ENCODE peak calls at places on chromosomes 6 and 20, in four cellular contexts. Y is prostate gland, S is body of pancreas, D is ovary. Q is an unnamed sample.

GRCh38 chr6:116812051-116812650 is 16.7 kb downstream of the GPRC6A start:
- DNase-seq in D (no peak), S (no peak), Y (no peak), Q (no peak)

GRCh38 chr6:17885079-17885478 is 102.4 kb downstream of the KIF13A start:
- DNase-seq in S (no peak), Y (no peak), D (no peak), Q (no peak)

GRCh38 chr6:56374841-56375369 is 127.5 kb upstream of the COL21A1 start:
- DNase-seq in Y (no peak), D (peak; percentile 48), S (no peak), Q (no peak)

GRCh38 chr6:45877970-45878590 is 137.6 kb downstream of the CLIC5 start:
- DNase-seq in S (no peak), Y (no peak), D (no peak), Q (no peak)

GRCh38 chr20:38180781-38181180 is 15.7 kb upstream of the TGM2 start:
- DNase-seq in S (no peak), Y (no peak), D (no peak), Q (no peak)

GRCh38 chr6:145673504-145673903 is 61.8 kb downstream of the EPM2A start:
- DNase-seq in D (no peak), S (no peak), Y (no peak), Q (no peak)

GRCh38 chr6:40792183-40792582 is 205.0 kb upstream of the LRFN2 start:
- DNase-seq in Y (no peak), D (no peak), S (no peak), Q (no peak)

GRCh38 chr6:113457156-113457555 is 400.0 kb upstream of the MARCKS start:
- DNase-seq in D (no peak), S (no peak), Y (no peak), Q (no peak)

GRCh38 chr20:23155141-23155590 is 69.0 kb upstream of the CD93 start:
- DNase-seq in S (no peak), D (no peak), Y (no peak), Q (no peak)

GRCh38 chr6:83403191-83403590 is 27.7 kb downstream of the ME1 start:
- DNase-seq in S (no peak), D (no peak), Y (no peak), Q (no peak)

GRCh38 chr6:133017581-133017980 is 203.2 kb downstream of the RPS12 start:
- DNase-seq in S (no peak), Y (no peak), D (no peak), Q (no peak)

GRCh38 chr6:142416179-142416578 is 114.4 kb downstream of the ADGRG6 start:
- DNase-seq in Y (no peak), S (no peak), D (no peak), Q (no peak)

GRCh38 chr6:45533394-45533793 is 155.7 kb upstream of the SUPT3H start:
- DNase-seq in Y (no peak), S (no peak), D (no peak), Q (no peak)

GRCh38 chr20:62168061-62168460 is 14.8 kb upstream of the MTG2 start:
- DNase-seq in D (no peak), Y (no peak), S (no peak), Q (no peak)

GRCh38 chr6:87172292-87172691 is 16.9 kb downstream of the ZNF292 start:
- DNase-seq in D (no peak), Y (no peak), S (no peak), Q (no peak)

GRCh38 chr6:5085638-5086293 is 625 bp downstream of the PPP1R3G start:
- DNase-seq in S (no peak), D (no peak), Y (no peak), Q (no peak)

GRCh38 chr6:156694679-156695078 is 82.5 kb upstream of the ARID1B start:
- DNase-seq in D (no peak), S (no peak), Y (no peak), Q (no peak)

GRCh38 chr6:7730852-7731251 is 5.0 kb downstream of the BMP6 start:
- DNase-seq in D (no peak), S (no peak), Y (no peak), Q (no peak)

GRCh38 chr20:13883425-13883824 is 98.6 kb downstream of the NDUFAF5 start:
- DNase-seq in S (no peak), Y (no peak), D (no peak), Q (no peak)

GRCh38 chr6:127190552-127190951 is 72.1 kb downstream of the RSPO3 start:
- DNase-seq in D (no peak), Y (no peak), S (no peak), Q (no peak)

GRCh38 chr6:67068781-67069180 is 1361.8 kb upstream of the EYS start:
- DNase-seq in Y (no peak), S (no peak), D (no peak), Q (no peak)

GRCh38 chr6:160260283-160261119 is 1.9 kb upstream of the SLC22A2 start:
- DNase-seq in Y (no peak), S (no peak), D (no peak), Q (no peak)

GRCh38 chr6:12279322-12280098 is 10.7 kb upstream of the EDN1 start:
- DNase-seq in Y (no peak), D (no peak), S (no peak), Q (no peak)

GRCh38 chr6:26065952-26066380 is 21.3 kb upstream of the HFE start:
- DNase-seq in Y (peak; percentile 72), S (peak; percentile 83), D (peak; percentile 38), Q (no peak)

GRCh38 chr6:104118274-104118673 is 741.4 kb downstream of the HACE1 start:
- DNase-seq in S (no peak), D (no peak), Y (no peak), Q (no peak)

GRCh38 chr20:57143173-57143572 is 123.3 kb downstream of the BMP7 start:
- DNase-seq in Y (no peak), S (no peak), D (no peak), Q (no peak)

GRCh38 chr6:126959765-126960164 is 158.7 kb upstream of the RSPO3 start:
- DNase-seq in D (no peak), S (no peak), Y (no peak), Q (no peak)

GRCh38 chr6:45983041-45983440 is 32.6 kb downstream of the CLIC5 start:
- DNase-seq in D (no peak), Y (no peak), S (no peak), Q (no peak)

GRCh38 chr6:32095338-32096086 is 13.6 kb downstream of the TNXB start:
- DNase-seq in D (no peak), S (no peak), Y (no peak), Q (no peak)

GRCh38 chr6:70668499-70668812 is 773 bp downstream of the SMAP1 start:
- DNase-seq in S (no peak), Y (no peak), D (no peak), Q (no peak)

GRCh38 chr6:53731906-53732636 is 62.7 kb upstream of the LRRC1 start:
- DNase-seq in Y (no peak), D (no peak), S (no peak), Q (no peak)

GRCh38 chr20:34316191-34316814 is 13.1 kb upstream of the AHCY start:
- DNase-seq in S (no peak), D (no peak), Y (no peak), Q (no peak)

GRCh38 chr6:156021746-156022396 is 566.2 kb upstream of the NOX3 start:
- DNase-seq in S (no peak), Y (no peak), D (no peak), Q (no peak)

GRCh38 chr6:43803783-43804549 is 34.0 kb downstream of the VEGFA start:
- DNase-seq in Y (no peak), D (no peak), S (peak; percentile 58), Q (no peak)
- H3K4me1 ChIP-seq in Y (no peaks in the 10 kb centered on the region), D (no peaks in the 10 kb centered on the region), S (peaks cover 96% of the 10 kb centered on the region), Q (no peaks in the 10 kb centered on the region)

DNA sequence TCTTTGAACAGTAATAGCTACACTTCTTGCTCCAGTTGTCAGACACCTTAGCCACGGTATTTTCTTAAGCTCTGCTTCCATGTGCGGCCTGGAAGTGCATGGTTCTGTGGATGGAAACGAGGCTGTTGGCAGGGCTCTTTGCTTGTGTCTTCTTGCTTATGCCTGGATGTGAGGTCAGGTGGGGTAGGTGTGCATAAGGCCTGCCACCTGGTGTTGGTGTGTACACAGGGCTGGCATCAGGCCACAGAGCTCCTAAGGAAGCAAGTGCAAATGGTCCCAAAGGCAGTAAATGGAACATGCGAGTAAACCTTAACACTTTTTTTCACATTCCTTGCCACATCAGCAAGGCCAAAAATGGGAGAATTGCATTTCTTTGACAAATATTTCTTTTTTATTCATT is 158.1 kb upstream of the GMDS start:
- DNase-seq in D (no peak), Y (no peak), S (no peak), Q (no peak)
- H3K9me3 ChIP-seq in D (no peaks in the 10 kb centered on the region), Y (no peaks in the 10 kb centered on the region), S (no peaks in the 10 kb centered on the region), Q (no peaks in the 10 kb centered on the region)

GRCh38 chr6:119174085-119174445 is 95.6 kb upstream of the FAM184A start:
- DNase-seq in D (no peak), Y (no peak), S (no peak), Q (no peak)
- H3K4me1 ChIP-seq in D (no peaks in the 10 kb centered on the region), Y (no peaks in the 10 kb centered on the region), S (peaks cover 18% of the 10 kb centered on the region), Q (no peaks in the 10 kb centered on the region)

DNA sequence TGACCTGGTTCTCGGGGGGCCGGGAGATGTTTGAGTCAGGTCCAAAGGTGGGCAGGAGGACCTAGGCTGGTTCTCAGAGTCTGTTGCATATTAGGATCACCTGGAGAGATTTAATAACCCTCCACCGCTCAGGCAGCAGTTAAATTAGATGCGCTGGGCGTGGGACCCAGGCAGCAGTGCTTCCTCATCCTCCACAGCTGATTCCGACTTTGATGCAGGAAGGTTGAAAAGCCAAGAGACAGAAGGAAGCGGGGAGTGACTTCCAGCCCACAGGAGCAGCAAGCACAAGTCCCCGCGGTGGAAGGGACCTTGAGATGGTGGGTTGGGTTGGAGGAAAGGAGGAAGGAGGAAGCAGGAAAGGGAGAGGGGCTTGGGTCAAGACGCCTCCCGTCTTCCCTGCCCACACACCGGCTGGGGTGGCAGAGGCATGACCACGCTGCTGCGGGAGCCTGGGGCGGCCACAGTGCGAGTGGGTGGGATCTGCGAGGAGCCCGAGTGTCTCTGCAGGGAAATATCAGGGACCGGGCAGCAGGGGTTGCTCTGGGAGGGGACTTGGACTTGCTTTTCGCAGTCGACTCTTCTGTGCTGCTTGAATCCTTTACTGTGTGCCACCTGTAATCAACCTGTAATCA is 146.0 kb downstream of the PHACTR3 start:
- DNase-seq in D (no peak), S (no peak), Y (no peak), Q (no peak)
- H3K9me3 ChIP-seq in D (no peaks in the 10 kb centered on the region), S (no peaks in the 10 kb centered on the region), Y (no peaks in the 10 kb centered on the region), Q (no peaks in the 10 kb centered on the region)

DNA sequence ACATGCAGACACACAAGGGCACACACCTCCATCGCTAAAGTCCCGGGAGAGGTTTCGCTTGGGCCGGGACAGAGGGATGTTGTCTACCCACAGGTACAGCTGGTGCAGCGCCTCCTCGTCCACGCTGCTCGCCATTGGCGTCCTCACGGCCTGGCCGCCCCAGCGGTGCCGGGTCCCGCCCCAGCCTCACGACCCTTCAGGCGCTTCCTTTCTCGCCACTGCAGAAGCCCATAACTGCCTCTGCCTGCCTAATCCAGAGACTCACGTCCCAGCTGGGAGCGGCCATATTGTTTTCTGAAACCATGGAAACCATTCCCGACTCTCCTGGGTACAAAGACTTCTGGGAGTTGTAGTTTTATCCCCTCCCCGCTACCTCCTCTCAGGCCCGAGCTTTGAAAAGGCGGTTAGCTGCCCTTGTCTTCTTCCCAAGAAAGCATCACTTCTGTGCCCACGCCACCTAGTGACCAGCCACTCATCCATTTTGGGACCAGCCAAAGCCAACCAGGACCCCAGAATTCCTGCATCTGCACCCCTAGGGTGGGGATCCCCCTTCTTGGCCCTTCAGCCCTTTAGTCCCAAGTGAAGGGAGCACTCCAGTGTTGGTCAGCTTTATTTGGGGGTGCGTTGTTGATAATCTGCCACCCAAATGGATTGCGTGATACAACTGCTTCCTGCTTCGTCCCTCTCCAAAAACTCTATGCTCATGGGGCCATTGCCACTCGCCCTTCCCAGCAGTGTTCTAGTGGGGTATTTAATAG is at the start of gene SPEF1:
- DNase-seq in D (peak; percentile 72), Y (peak; percentile 76), S (peak; percentile 80), Q (no peak)
- H3K4me1 ChIP-seq in D (peaks cover 18% of the 10 kb centered on the region), Y (peaks cover 22% of the 10 kb centered on the region), S (peaks cover 68% of the 10 kb centered on the region), Q (peaks cover 21% of the 10 kb centered on the region)

Q was measured in effector memory CD4-positive, alpha-beta T cell.